ENCODE peak calls at places on chromosomes 2 and 18, in five cellular contexts. One of them, this sample, is unnamed.

GRCh38 chr2:25355270-25355669 is 13.5 kb upstream of the DNMT3A start:
- DNase-seq in tibial artery: no peak
- DNase-seq in AG10803: no peak
- DNase-seq in left cardiac atrium: no peak
- DNase-seq in effector memory CD4-positive, alpha-beta T cell: no peak
- DNase-seq in this sample: no peak

GRCh38 chr2:161245237-161245505 is 63.1 kb upstream of the PSMD14 start:
- DNase-seq in tibial artery: no peak
- DNase-seq in AG10803: no peak
- DNase-seq in left cardiac atrium: no peak
- DNase-seq in effector memory CD4-positive, alpha-beta T cell: no peak
- DNase-seq in this sample: no peak

GRCh38 chr18:25109484-25109883 is 242.5 kb downstream of the ZNF521 start:
- DNase-seq in tibial artery: no peak
- DNase-seq in AG10803: peak; percentile 31
- DNase-seq in left cardiac atrium: no peak
- DNase-seq in effector memory CD4-positive, alpha-beta T cell: no peak
- DNase-seq in this sample: no peak

GRCh38 chr18:46148810-46149209 is 44.6 kb downstream of the HAUS1 start:
- DNase-seq in tibial artery: no peak
- DNase-seq in AG10803: peak; percentile 64
- DNase-seq in left cardiac atrium: no peak
- DNase-seq in effector memory CD4-positive, alpha-beta T cell: peak; percentile 11
- DNase-seq in this sample: no peak

GRCh38 chr2:235263205-235264120 is 230.4 kb upstream of the AGAP1 start:
- DNase-seq in tibial artery: peak; percentile 76
- DNase-seq in AG10803: peak; percentile 86
- DNase-seq in left cardiac atrium: peak; percentile 92
- DNase-seq in effector memory CD4-positive, alpha-beta T cell: no peak
- DNase-seq in this sample: no peak

GRCh38 chr2:17680119-17680518 is 73.5 kb downstream of the SMC6 start:
- DNase-seq in tibial artery: no peak
- DNase-seq in AG10803: peak; percentile 11
- DNase-seq in left cardiac atrium: no peak
- DNase-seq in effector memory CD4-positive, alpha-beta T cell: no peak
- DNase-seq in this sample: no peak

GRCh38 chr18:3689986-3690681 is 240.2 kb downstream of the TGIF1 start:
- DNase-seq in tibial artery: no peak
- DNase-seq in AG10803: no peak
- DNase-seq in left cardiac atrium: no peak
- DNase-seq in effector memory CD4-positive, alpha-beta T cell: no peak
- DNase-seq in this sample: no peak

GRCh38 chr2:160703648-160704585 is 210.3 kb upstream of the RBMS1 start:
- DNase-seq in tibial artery: no peak
- DNase-seq in AG10803: peak; percentile 61
- DNase-seq in left cardiac atrium: peak; percentile 18
- DNase-seq in effector memory CD4-positive, alpha-beta T cell: no peak
- DNase-seq in this sample: no peak

GRCh38 chr2:95269036-95269680 is 5.1 kb upstream of the PROM2 start:
- DNase-seq in tibial artery: peak; percentile 31
- DNase-seq in AG10803: no peak
- DNase-seq in left cardiac atrium: no peak
- DNase-seq in effector memory CD4-positive, alpha-beta T cell: no peak
- DNase-seq in this sample: no peak

GRCh38 chr2:5175231-5175630 is 517.0 kb upstream of the SOX11 start:
- DNase-seq in tibial artery: no peak
- DNase-seq in AG10803: no peak
- DNase-seq in left cardiac atrium: no peak
- DNase-seq in effector memory CD4-positive, alpha-beta T cell: no peak
- DNase-seq in this sample: no peak

GRCh38 chr2:223526106-223526505 is 76.1 kb downstream of the SCG2 start:
- DNase-seq in tibial artery: no peak
- DNase-seq in AG10803: no peak
- DNase-seq in left cardiac atrium: no peak
- DNase-seq in effector memory CD4-positive, alpha-beta T cell: no peak
- DNase-seq in this sample: no peak

GRCh38 chr2:98912221-98912851 is 23.7 kb downstream of the CRACDL start:
- DNase-seq in tibial artery: peak; percentile 62
- DNase-seq in AG10803: peak; percentile 81
- DNase-seq in left cardiac atrium: peak; percentile 67
- DNase-seq in effector memory CD4-positive, alpha-beta T cell: no peak
- DNase-seq in this sample: no peak

GRCh38 chr18:68623342-68623741 is 91.6 kb downstream of the TMX3 start:
- DNase-seq in tibial artery: peak; percentile 64
- DNase-seq in AG10803: peak; percentile 82
- DNase-seq in left cardiac atrium: peak; percentile 22
- DNase-seq in effector memory CD4-positive, alpha-beta T cell: no peak
- DNase-seq in this sample: no peak

GRCh38 chr2:218291318-218291933 is 877 bp downstream of the TMBIM1 start:
- DNase-seq in tibial artery: no peak
- DNase-seq in AG10803: no peak
- DNase-seq in left cardiac atrium: no peak
- DNase-seq in effector memory CD4-positive, alpha-beta T cell: no peak
- DNase-seq in this sample: no peak

GRCh38 chr2:240642806-240643092 is 17.5 kb downstream of the GPR35 start:
- DNase-seq in tibial artery: peak; percentile 62
- DNase-seq in AG10803: no peak
- DNase-seq in left cardiac atrium: no peak
- DNase-seq in effector memory CD4-positive, alpha-beta T cell: no peak
- DNase-seq in this sample: no peak

GRCh38 chr18:32460046-32460785 is 10.5 kb downstream of the GAREM1 start:
- DNase-seq in tibial artery: no peak
- DNase-seq in AG10803: no peak
- DNase-seq in left cardiac atrium: no peak
- DNase-seq in effector memory CD4-positive, alpha-beta T cell: no peak
- DNase-seq in this sample: no peak

GRCh38 chr2:1183300-1183699 is 230.0 kb upstream of the TPO start:
- DNase-seq in tibial artery: no peak
- DNase-seq in AG10803: no peak
- DNase-seq in left cardiac atrium: no peak
- DNase-seq in effector memory CD4-positive, alpha-beta T cell: no peak
- DNase-seq in this sample: no peak

GRCh38 chr2:40300391-40300790 is 151.5 kb downstream of the SLC8A1 start:
- DNase-seq in tibial artery: no peak
- DNase-seq in AG10803: no peak
- DNase-seq in left cardiac atrium: no peak
- DNase-seq in effector memory CD4-positive, alpha-beta T cell: no peak
- DNase-seq in this sample: no peak

GRCh38 chr2:108266218-108266617 is 22.5 kb upstream of the SULT1C2 start:
- DNase-seq in tibial artery: no peak
- DNase-seq in AG10803: no peak
- DNase-seq in left cardiac atrium: no peak
- DNase-seq in effector memory CD4-positive, alpha-beta T cell: no peak
- DNase-seq in this sample: no peak

GRCh38 chr2:181106789-181107418 is 126.5 kb downstream of the UBE2E3 start:
- DNase-seq in tibial artery: no peak
- DNase-seq in AG10803: peak; percentile 86
- DNase-seq in left cardiac atrium: no peak
- DNase-seq in effector memory CD4-positive, alpha-beta T cell: no peak
- DNase-seq in this sample: no peak

GRCh38 chr2:129056959-129057317 is 738.3 kb upstream of the HS6ST1 start:
- DNase-seq in tibial artery: no peak
- DNase-seq in AG10803: no peak
- DNase-seq in left cardiac atrium: no peak
- DNase-seq in effector memory CD4-positive, alpha-beta T cell: no peak
- DNase-seq in this sample: no peak

This sample was measured in activated CD8-positive, alpha-beta memory T cell treated with anti-CD3 and anti-CD28 coated beads for 1 hour.